ENCODE peak calls at places on chromosomes 16 and 17, in five cellular contexts. O is RPMI8226, R is GM23248, K is spleen, C is astrocyte of the spinal cord. X is an unnamed sample.

GRCh38 chr16:58032710-58033293 is 7.2 kb downstream of the MMP15 start:
- DNase-seq in O (no peak), R (no peak), K (no peak), C (no peak), X (peak)

GRCh38 chr16:13104772-13105171 is 203.4 kb downstream of the SHISA9 start:
- DNase-seq in O (no peak), R (no peak), K (no peak), C (no peak), X (no peak)

GRCh38 chr17:68356520-68356919 is 65.2 kb downstream of the ARSG start:
- DNase-seq in O (no peak), R (no peak), K (peak), C (peak), X (no peak)

GRCh38 chr17:45906927-45907622 is 12.7 kb downstream of the MAPT start:
- DNase-seq in O (no peak), R (no peak), K (no peak), C (no peak), X (no peak)

GRCh38 chr16:71352963-71353460 is 5.5 kb upstream of the CALB2 start:
- DNase-seq in O (no peak), R (no peak), K (no peak), C (no peak), X (no peak)

GRCh38 chr16:4780235-4780634 is 7.9 kb downstream of the SEPTIN12 start:
- DNase-seq in O (no peak), R (peak), K (no peak), C (no peak), X (peak)

GRCh38 chr16:68332411-68333121 is 21.7 kb downstream of the PRMT7 start:
- DNase-seq in O (no peak), R (peak), K (no peak), C (peak), X (peak)

GRCh38 chr17:6392609-6393367 is 42.1 kb downstream of the AIPL1 start:
- DNase-seq in O (no peak), R (no peak), K (no peak), C (no peak), X (no peak)

GRCh38 chr17:29977836-29978235 is 36.4 kb downstream of the EFCAB5 start:
- DNase-seq in O (no peak), R (peak), K (no peak), C (peak), X (peak)

GRCh38 chr16:83769397-83770008 is 38.3 kb upstream of the HSBP1 start:
- DNase-seq in O (peak), R (no peak), K (no peak), C (no peak), X (no peak)

GRCh38 chr17:76246080-76247066 is 6.1 kb upstream of the RNF157 start:
- DNase-seq in O (peak), R (peak), K (no peak), C (peak), X (no peak)

GRCh38 chr16:15523092-15523541 is 88.7 kb downstream of the BMERB1 start:
- DNase-seq in O (peak), R (no peak), K (no peak), C (no peak), X (no peak)

GRCh38 chr16:84096447-84097005 is 20.2 kb downstream of the MBTPS1 start:
- DNase-seq in O (no peak), R (no peak), K (no peak), C (no peak), X (no peak)

GRCh38 chr16:10171225-10171624 is 11.0 kb downstream of the GRIN2A start:
- DNase-seq in O (no peak), R (no peak), K (no peak), C (no peak), X (no peak)

GRCh38 chr16:17375388-17376304 is 95.1 kb downstream of the XYLT1 start:
- DNase-seq in O (no peak), R (no peak), K (no peak), C (no peak), X (no peak)

GRCh38 chr16:11627822-11628457 is 40.3 kb upstream of the SNN start:
- DNase-seq in O (no peak), R (peak), K (no peak), C (no peak), X (peak)

GRCh38 chr16:11706180-11706742 is 36.4 kb downstream of the TXNDC11 start:
- DNase-seq in O (peak), R (peak), K (no peak), C (peak), X (no peak)

GRCh38 chr16:48136547-48137360 is 19.0 kb downstream of the ABCC12 start:
- DNase-seq in O (no peak), R (no peak), K (no peak), C (no peak), X (peak)

GRCh38 chr16:85460983-85461813 is 151.9 kb upstream of the GSE1 start:
- DNase-seq in O (no peak), R (peak), K (no peak), C (no peak), X (peak)

GRCh38 chr16:30641378-30641982 is 9.3 kb upstream of the PRR14 start:
- DNase-seq in O (no peak), R (no peak), K (no peak), C (no peak), X (no peak)

GRCh38 chr17:74842146-74842598 is 17.5 kb downstream of the GRIN2C start:
- DNase-seq in O (no peak), R (peak), K (no peak), C (peak), X (no peak)

GRCh38 chr17:50470451-50470850 is 1.8 kb upstream of the CHAD start:
- DNase-seq in O (no peak), R (no peak), K (no peak), C (no peak), X (no peak)

GRCh38 chr16:11499295-11500089 is 87.2 kb downstream of the LITAF start:
- DNase-seq in O (peak), R (no peak), K (no peak), C (no peak), X (no peak)

GRCh38 chr16:82855471-82855870 is 228.7 kb downstream of the CDH13 start:
- DNase-seq in O (no peak), R (peak), K (no peak), C (no peak), X (no peak)

GRCh38 chr16:49564577-49565224 is 191.1 kb downstream of the C16orf78 start:
- DNase-seq in O (no peak), R (peak), K (no peak), C (peak), X (no peak)

GRCh38 chr16:13767215-13767614 is 152.7 kb upstream of the ERCC4 start:
- DNase-seq in O (no peak), R (no peak), K (no peak), C (no peak), X (peak)

GRCh38 chr17:16987830-16988601 is 16.1 kb upstream of the TNFRSF13B start:
- DNase-seq in O (peak), R (peak), K (peak), C (peak), X (peak)

GRCh38 chr17:48374650-48375230 is 55.3 kb downstream of the SKAP1 start:
- DNase-seq in O (peak), R (peak), K (no peak), C (no peak), X (peak)

GRCh38 chr17:76397687-76398522 is 13.5 kb downstream of the SPHK1 start:
- DNase-seq in O (peak), R (peak), K (peak), C (peak), X (peak)

GRCh38 chr17:50076221-50076590 is 18.9 kb upstream of the PDK2 start:
- DNase-seq in O (no peak), R (no peak), K (no peak), C (no peak), X (no peak)

GRCh38 chr17:76449126-76449525 is 3.8 kb downstream of the UBE2O start:
- DNase-seq in O (no peak), R (no peak), K (no peak), C (no peak), X (no peak)

GRCh38 chr17:61400786-61401279 is 1.2 kb downstream of the TBX2 start:
- DNase-seq in O (no peak), R (peak), K (no peak), C (no peak), X (peak)

GRCh38 chr17:60904582-60904981 is 226.9 kb downstream of the BCAS3 start:
- DNase-seq in O (no peak), R (no peak), K (no peak), C (no peak), X (peak)

GRCh38 chr17:73343739-73344454 is 32.1 kb upstream of the CDC42EP4 start:
- DNase-seq in O (peak), R (peak), K (no peak), C (no peak), X (no peak)

GRCh38 chr16:49628148-49628547 is 227.8 kb downstream of the ZNF423 start:
- DNase-seq in O (no peak), R (no peak), K (no peak), C (no peak), X (no peak)

GRCh38 chr17:50507871-50508572 is at the start of gene MYCBPAP:
- DNase-seq in O (peak), R (peak), K (peak), C (peak), X (peak)

GRCh38 chr17:51397361-51398127 is 137.2 kb downstream of the UTP18 start:
- DNase-seq in O (no peak), R (peak), K (no peak), C (peak), X (no peak)

GRCh38 chr17:44981221-44981968 is 13.3 kb upstream of the C1QL1 start:
- DNase-seq in O (no peak), R (peak), K (no peak), C (peak), X (peak)